ENCODE peak calls at places on chromosomes 6 and 20, in six cellular contexts. G is NCI-H2029 treated with DMSO at 0.1 percent for 48 hours; U is stimulated activated CD4-positive, alpha-beta T cell treated with anti-CD3 and anti-CD28 coated beads, Interleukin-12 subunit alpha, Interleukin-12 subunit beta, amount 100 ng/mL, for 4 hours; M is T follicular helper cell; A is astrocyte; K is ecto neural progenitor cell. P is an unnamed sample.

GRCh38 chr20:20085071-20085470 is 32.7 kb downstream of the CFAP61 start:
- DNase-seq in G (no peak), U (no peak), M (no peak), A (no peak), K (no peak), P (no peak)

GRCh38 chr6:121917834-121918559 is 481.5 kb upstream of the HSF2 start:
- DNase-seq in G (no peak), U (no peak), M (no peak), A (peak), K (no peak), P (no peak)

GRCh38 chr6:122114733-122115132 is 284.7 kb upstream of the HSF2 start:
- DNase-seq in G (no peak), U (no peak), M (no peak), A (no peak), K (no peak), P (no peak)

GRCh38 chr6:3769610-3770009 is 18.1 kb upstream of the PXDC1 start:
- DNase-seq in G (no peak), U (no peak), M (no peak), A (no peak), K (no peak), P (no peak)

GRCh38 chr20:11403711-11404110 is 514.0 kb upstream of the BTBD3 start:
- DNase-seq in G (no peak), U (no peak), M (no peak), A (peak), K (no peak), P (no peak)

GRCh38 chr6:35099116-35099515 is 42.0 kb downstream of the TCP11 start:
- DNase-seq in G (no peak), U (no peak), M (no peak), A (no peak), K (no peak), P (no peak)

GRCh38 chr6:142372348-142372747 is 70.5 kb downstream of the ADGRG6 start:
- DNase-seq in G (no peak), U (no peak), M (no peak), A (peak), K (no peak), P (no peak)

GRCh38 chr6:5390177-5390576 is 128.9 kb downstream of the FARS2 start:
- DNase-seq in G (no peak), U (no peak), M (no peak), A (no peak), K (no peak), P (no peak)

GRCh38 chr6:24332306-24332705 is 25.6 kb downstream of the DCDC2 start:
- DNase-seq in G (no peak), U (no peak), M (no peak), A (peak), K (no peak), P (no peak)

GRCh38 chr20:19885981-19886665 is 128.1 kb downstream of the RIN2 start:
- DNase-seq in G (peak), U (no peak), M (no peak), A (peak), K (no peak), P (peak)

GRCh38 chr6:12295558-12296254 is 5.5 kb downstream of the EDN1 start:
- DNase-seq in G (no peak), U (no peak), M (no peak), A (no peak), K (no peak), P (no peak)

GRCh38 chr20:57769756-57770155 is 59.9 kb upstream of the PMEPA1 start:
- DNase-seq in G (no peak), U (no peak), M (no peak), A (no peak), K (no peak), P (no peak)

GRCh38 chr20:58483470-58483869 is 31.7 kb downstream of the APCDD1L start:
- DNase-seq in G (no peak), U (no peak), M (no peak), A (no peak), K (no peak), P (no peak)

GRCh38 chr6:52375780-52376556 is 14.0 kb downstream of the PAQR8 start:
- DNase-seq in G (no peak), U (no peak), M (no peak), A (no peak), K (no peak), P (no peak)

GRCh38 chr20:1813101-1813529 is 82.1 kb upstream of the SIRPA start:
- DNase-seq in G (no peak), U (no peak), M (no peak), A (peak), K (peak), P (no peak)

GRCh38 chr6:140153703-140154102 is 779.3 kb upstream of the CITED2 start:
- DNase-seq in G (no peak), U (no peak), M (no peak), A (peak), K (no peak), P (no peak)

GRCh38 chr6:152240436-152240835 is 396.7 kb downstream of the SYNE1 start:
- DNase-seq in G (no peak), U (no peak), M (no peak), A (no peak), K (no peak), P (no peak)

GRCh38 chr6:139591075-139591474 is 216.6 kb upstream of the CITED2 start:
- DNase-seq in G (no peak), U (no peak), M (no peak), A (no peak), K (no peak), P (no peak)

GRCh38 chr6:44254957-44255808 is 2.1 kb downstream of the SLC35B2 start:
- DNase-seq in G (no peak), U (peak), M (no peak), A (no peak), K (no peak), P (no peak)

GRCh38 chr6:135505222-135505621 is 7.7 kb upstream of the AHI1 start:
- DNase-seq in G (no peak), U (no peak), M (no peak), A (no peak), K (no peak), P (no peak)

GRCh38 chr20:59684685-59685212 is 80.4 kb downstream of the PHACTR3 start:
- DNase-seq in G (no peak), U (no peak), M (no peak), A (no peak), K (no peak), P (no peak)

GRCh38 chr6:157284738-157285421 is 38.4 kb downstream of the TMEM242 start:
- DNase-seq in G (no peak), U (no peak), M (no peak), A (no peak), K (no peak), P (no peak)

GRCh38 chr6:167699141-167700036 is 127.3 kb upstream of the AFDN start:
- DNase-seq in G (no peak), U (peak), M (no peak), A (no peak), K (no peak), P (no peak)

GRCh38 chr6:136628996-136629395 is 78.8 kb upstream of the MAP7 start:
- DNase-seq in G (no peak), U (no peak), M (no peak), A (peak), K (no peak), P (no peak)

GRCh38 chr6:159720708-159721107 is 6.6 kb upstream of the WTAP start:
- DNase-seq in G (no peak), U (no peak), M (peak), A (no peak), K (no peak), P (no peak)

GRCh38 chr20:23032056-23032455 is 3.1 kb upstream of the SSTR4 start:
- DNase-seq in G (no peak), U (no peak), M (no peak), A (no peak), K (no peak), P (peak)

GRCh38 chr6:7591770-7592169 is 1.8 kb downstream of the SNRNP48 start:
- DNase-seq in G (no peak), U (no peak), M (no peak), A (no peak), K (no peak), P (no peak)

GRCh38 chr6:82076855-82077254 is 170.7 kb downstream of the IBTK start:
- DNase-seq in G (no peak), U (no peak), M (no peak), A (no peak), K (no peak), P (no peak)

GRCh38 chr20:36792422-36792821 is 18.9 kb upstream of the DSN1 start:
- DNase-seq in G (no peak), U (no peak), M (no peak), A (peak), K (peak), P (peak)

GRCh38 chr20:35447082-35447789 is 8.2 kb upstream of the CEP250 start:
- DNase-seq in G (peak), U (peak), M (peak), A (peak), K (peak), P (peak)

GRCh38 chr20:47336013-47336754 is 20.3 kb downstream of the ZMYND8 start:
- DNase-seq in G (no peak), U (no peak), M (no peak), A (peak), K (no peak), P (no peak)

P was measured in NCI-H510A.